ENCODE peak calls at places on chromosomes 13 and 19, in ten cellular contexts. M is GM23338, Z is ovary, Y is fibroblast of lung, U is foreskin fibroblast, J is psoas muscle, V is left ventricle myocardium inferior, T is cardiac fibroblast, A is bronchial epithelial cell, X is cardiac muscle cell. E is an unnamed sample.

GRCh38 chr13:77429320-77430142 is 102.6 kb upstream of the MYCBP2 start:
- DNase-seq in A (no peak), J (no peak), Z (no peak), T (no peak), X (no peak), U (no peak), M (no peak), V (no peak), Y (peak; percentile 78), E (peak; percentile 3)

GRCh38 chr13:61965756-61966155 is 550.1 kb upstream of the PCDH20 start:
- DNase-seq in X (no peak), Z (no peak), T (no peak), U (no peak), A (no peak), V (no peak), M (no peak), Y (no peak), J (no peak), E (no peak)

GRCh38 chr19:5186293-5187050 is 154.1 kb downstream of the PTPRS start:
- DNase-seq in A (peak; percentile 3), U (peak; percentile 93), Z (no peak), T (peak; percentile 49), M (no peak), V (no peak), Y (peak; percentile 73), J (peak; percentile 37), X (peak; percentile 52), E (peak; percentile 15)

GRCh38 chr19:17677002-17677401 is 11.2 kb downstream of the UNC13A start:
- DNase-seq in Y (no peak), T (no peak), M (peak; percentile 67), U (no peak), X (no peak), V (no peak), Z (no peak), A (no peak), J (no peak), E (no peak)

GRCh38 chr19:41701401-41702075 is 6.9 kb upstream of the CEACAM5 start:
- DNase-seq in U (no peak), M (peak; percentile 87), T (no peak), V (no peak), Y (no peak), X (no peak), A (no peak), Z (no peak), J (no peak), E (no peak)

GRCh38 chr13:85528578-85529215 is 270.5 kb downstream of the SLITRK6 start:
- DNase-seq in X (no peak), T (peak; percentile 17), A (peak; percentile 65), M (no peak), J (no peak), Y (peak; percentile 94), V (no peak), Z (no peak), U (peak; percentile 89), E (peak; percentile 55)

GRCh38 chr13:52070929-52071523 is 46.5 kb downstream of the UTP14C start:
- DNase-seq in V (no peak), U (peak; percentile 64), T (peak; percentile 44), M (no peak), A (peak; percentile 53), Z (no peak), Y (peak; percentile 20), X (peak; percentile 48), J (no peak), E (peak; percentile 46)

GRCh38 chr13:41505209-41505835 is 48.0 kb downstream of the RGCC start:
- DNase-seq in U (peak; percentile 90), A (peak; percentile 68), X (peak; percentile 86), M (no peak), Z (no peak), T (peak; percentile 83), V (no peak), Y (peak; percentile 98), J (no peak), E (peak; percentile 80)

GRCh38 chr19:12867120-12868099 is 13.8 kb downstream of the DNASE2 start:
- DNase-seq in J (peak; percentile 43), X (peak; percentile 72), Y (peak; percentile 43), T (peak; percentile 68), A (peak; percentile 28), M (peak; percentile 94), Z (peak; percentile 88), V (no peak), U (peak; percentile 76), E (no peak)

GRCh38 chr19:5470264-5470671 is 15.1 kb downstream of the ZNRF4 start:
- DNase-seq in Y (no peak), V (no peak), J (no peak), U (no peak), M (no peak), T (no peak), A (peak; percentile 90), Z (no peak), X (no peak), E (peak; percentile 29)

GRCh38 chr19:16397791-16398529 is 73.3 kb downstream of the KLF2 start:
- DNase-seq in X (no peak), Z (no peak), T (peak; percentile 52), Y (peak; percentile 63), A (no peak), M (no peak), J (no peak), U (no peak), V (no peak), E (peak; percentile 30)

GRCh38 chr13:90867336-90867683 is 480.2 kb upstream of the MIR17HG start:
- DNase-seq in X (peak; percentile 89), Z (peak; percentile 44), U (peak; percentile 44), J (peak; percentile 37), A (peak; percentile 77), V (peak; percentile 50), T (peak; percentile 90), Y (peak; percentile 65), M (peak; percentile 91), E (peak; percentile 62)

GRCh38 chr19:34555447-34555846 is 73.9 kb downstream of the WTIP start:
- DNase-seq in J (no peak), T (peak; percentile 1), X (peak; percentile 3), A (peak; percentile 12), Z (no peak), V (no peak), U (peak; percentile 8), M (peak; percentile 67), Y (no peak), E (peak; percentile 9)

GRCh38 chr19:34560229-34560628 is 78.7 kb downstream of the WTIP start:
- DNase-seq in T (no peak), J (no peak), A (no peak), X (no peak), U (no peak), Z (no peak), M (peak; percentile 14), Y (no peak), V (no peak), E (no peak)

GRCh38 chr19:34559045-34559444 is 77.5 kb downstream of the WTIP start:
- DNase-seq in M (no peak), Y (no peak), V (no peak), J (no peak), U (no peak), Z (no peak), X (no peak), T (no peak), A (no peak), E (no peak)

GRCh38 chr19:34556500-34556899 is 74.9 kb downstream of the WTIP start:
- DNase-seq in M (peak; percentile 75), Z (no peak), J (no peak), V (no peak), A (no peak), U (peak; percentile 26), Y (no peak), T (peak; percentile 54), X (peak; percentile 50), E (peak; percentile 14)
- TF ChIP-seq CTCF in M (peak; percentile 75), Z (no peak), J (peak; percentile 27), V (peak; percentile 64), A (peak; percentile 16), U (peak; percentile 28), Y (peak; percentile 26), T (peak; percentile 48), X (peak; percentile 52), E (peak; percentile 36)

GRCh38 chr19:44745386-44745831 is 3.1 kb upstream of the BCL3 start:
- DNase-seq in A (peak; percentile 52), Z (peak; percentile 71), Y (peak; percentile 82), V (peak; percentile 86), X (peak; percentile 92), M (peak; percentile 52), U (peak; percentile 93), J (peak; percentile 85), T (peak; percentile 93), E (peak; percentile 43)
- TF ChIP-seq CTCF in A (no peak), Z (no peak), Y (no peak), V (no peak), X (no peak), M (no peak), U (no peak), J (no peak), T (no peak), E (no peak)

GRCh38 chr13:75760182-75760981 is 124.3 kb downstream of the LMO7 start:
- DNase-seq in V (no peak), X (no peak), A (peak; percentile 93), T (peak; percentile 14), J (no peak), Y (peak; percentile 26), Z (no peak), M (no peak), U (no peak), E (peak; percentile 94)
- TF ChIP-seq CTCF in V (peak; percentile 33), X (no peak), A (peak; percentile 45), T (no peak), J (peak; percentile 28), Y (no peak), Z (no peak), M (peak; percentile 0), U (no peak), E (peak; percentile 8)

DNA sequence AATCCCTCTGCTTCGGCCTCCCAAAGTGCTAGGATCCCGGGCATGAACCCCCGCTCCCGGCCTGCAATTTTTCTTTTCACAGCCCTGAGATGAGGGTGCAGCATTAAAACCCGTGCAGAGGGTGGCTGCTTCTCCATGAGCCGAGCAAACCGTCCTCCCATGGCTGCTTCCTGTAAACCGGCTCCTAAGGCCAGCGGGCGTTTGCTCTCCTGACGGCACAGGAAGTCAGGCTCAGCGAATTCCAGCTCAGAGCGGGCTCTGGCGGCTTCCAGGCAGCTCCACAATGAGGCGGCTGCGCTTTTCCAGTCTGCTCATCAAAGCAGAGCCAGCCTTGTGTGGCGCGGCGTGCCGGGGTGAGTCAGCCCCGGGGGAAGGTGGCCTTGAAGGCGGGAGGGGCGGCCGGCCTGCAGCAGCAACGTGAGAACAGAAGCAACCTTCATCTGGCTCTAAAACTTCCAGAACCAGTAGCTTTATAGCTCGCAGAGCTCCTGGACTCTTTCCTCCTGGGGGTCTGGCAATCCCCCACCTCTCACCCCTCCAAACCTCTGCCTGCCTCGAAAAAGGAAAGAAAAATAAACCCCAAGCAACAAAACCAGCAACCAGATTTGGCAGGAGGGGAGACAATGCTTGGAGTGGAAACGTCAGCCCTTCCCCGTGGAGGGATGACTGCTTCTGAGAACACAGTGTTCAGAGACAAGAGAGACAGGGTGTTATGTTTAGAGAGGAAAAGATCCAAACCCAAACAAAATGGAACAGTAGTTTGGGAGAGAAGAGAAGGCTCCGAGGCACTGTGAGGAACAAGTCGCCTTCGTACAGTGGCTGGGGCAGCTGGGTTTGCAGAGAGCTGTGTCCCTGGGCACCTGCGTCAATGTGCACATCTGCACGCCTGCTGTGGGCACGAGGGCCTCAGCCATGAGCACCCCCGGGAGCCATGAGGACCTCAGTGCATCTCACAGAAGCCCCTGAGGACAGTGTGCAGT is 67.8 kb downstream of the GADD45B start:
- DNase-seq in Y (peak; percentile 99), T (peak; percentile 99), M (peak; percentile 97), X (peak; percentile 99), U (peak; percentile 99), Z (peak; percentile 92), J (peak; percentile 97), A (peak; percentile 90), V (peak; percentile 94), E (peak; percentile 96)
- TF ChIP-seq CTCF in Y (no peak), T (peak; percentile 46), M (peak; percentile 26), X (peak; percentile 46), U (peak; percentile 32), Z (no peak), J (peak; percentile 26), A (peak; percentile 62), V (peak; percentile 43), E (peak; percentile 6)

E was measured in mammary epithelial cell.